ENCODE peak calls at places on chromosome 1, in seven cellular contexts. F is GM12865, A is IMR-90, K is cardiac muscle cell, C is AG04450, L is tibial nerve, Z is fibroblast of lung. X is an unnamed sample.

GRCh38 chr1:43563779-43564616 is 33.3 kb downstream of the PTPRF start:
- DNase-seq in A (no peak), K (peak), C (no peak), L (no peak), F (no peak), Z (no peak), X (no peak)

GRCh38 chr1:114177282-114177681 is 23.6 kb upstream of the SYT6 start:
- DNase-seq in K (no peak), Z (no peak), L (peak), F (no peak), C (no peak), A (no peak), X (no peak)

GRCh38 chr1:43750083-43750482 is 42.7 kb downstream of the ST3GAL3 start:
- DNase-seq in Z (no peak), C (no peak), L (no peak), A (peak), F (no peak), K (no peak), X (no peak)

GRCh38 chr1:8261398-8261762 is 56.5 kb upstream of the SLC45A1 start:
- DNase-seq in K (no peak), C (no peak), Z (no peak), F (no peak), L (no peak), A (no peak), X (no peak)

GRCh38 chr1:235950318-235950717 is 83.6 kb upstream of the LYST start:
- DNase-seq in F (no peak), C (no peak), Z (no peak), L (no peak), K (no peak), A (no peak), X (no peak)

GRCh38 chr1:201191723-201192477 is 1.3 kb downstream of the IGFN1 start:
- DNase-seq in K (peak), Z (peak), A (peak), F (no peak), C (peak), L (no peak), X (no peak)

GRCh38 chr1:2788506-2789163 is 12.9 kb downstream of the TTC34 start:
- DNase-seq in C (no peak), L (no peak), A (no peak), Z (no peak), K (no peak), F (no peak), X (no peak)

GRCh38 chr1:228032041-228032440 is 25.2 kb downstream of the WNT3A start:
- DNase-seq in L (no peak), F (no peak), Z (no peak), A (no peak), C (no peak), K (no peak), X (no peak)

GRCh38 chr1:26327956-26328362 is 10.2 kb downstream of the CD52 start:
- DNase-seq in A (no peak), C (no peak), F (no peak), K (no peak), L (no peak), Z (no peak), X (no peak)

GRCh38 chr1:42935313-42935624 is 23.4 kb downstream of the SLC2A1 start:
- DNase-seq in K (no peak), A (no peak), L (no peak), Z (no peak), F (peak), C (no peak), X (no peak)

GRCh38 chr1:40363721-40364120 is 9.8 kb upstream of the SMAP2 start:
- DNase-seq in A (no peak), Z (no peak), F (peak), K (no peak), L (no peak), C (no peak), X (peak)

GRCh38 chr1:200776949-200777348 is 38.3 kb downstream of the CAMSAP2 start:
- DNase-seq in K (no peak), Z (no peak), L (no peak), F (no peak), C (no peak), A (peak), X (no peak)

GRCh38 chr1:173481195-173481772 is 4.1 kb downstream of the PRDX6 start:
- DNase-seq in Z (no peak), L (no peak), K (no peak), A (no peak), C (no peak), F (no peak), X (no peak)

DNA sequence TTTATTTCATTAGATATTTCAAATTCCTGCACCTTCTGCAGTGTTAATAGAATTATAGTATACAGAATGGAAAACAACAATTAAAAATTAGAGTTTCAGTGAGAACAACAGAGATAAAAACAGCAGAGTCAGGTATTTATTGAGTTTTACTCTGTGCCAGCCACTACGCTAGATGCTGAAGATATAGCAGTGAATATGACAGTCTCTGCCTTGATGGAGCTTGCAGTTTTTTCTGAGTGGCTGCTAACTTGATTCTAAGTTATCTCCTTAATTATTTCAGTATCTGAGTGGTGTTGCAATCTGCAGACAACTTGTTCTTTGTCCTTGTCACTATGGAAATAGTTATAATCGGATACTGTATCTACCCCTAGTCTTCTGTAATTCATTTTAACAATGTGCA is 384.3 kb upstream of the ZRANB2 start:
- DNase-seq in L (no peak), K (no peak), A (no peak), F (no peak), C (no peak), Z (no peak), X (no peak)
- TF ChIP-seq CTCF in L (no peak), K (no peak), A (no peak), F (no peak), C (no peak), Z (no peak), X (no peak)

GRCh38 chr1:67700220-67700619 is 15.2 kb downstream of the GADD45A start:
- DNase-seq in Z (no peak), A (no peak), L (no peak), F (no peak), C (no peak), K (no peak), X (no peak)

GRCh38 chr1:67696708-67697107 is 11.7 kb downstream of the GADD45A start:
- DNase-seq in A (no peak), L (no peak), C (no peak), F (no peak), Z (no peak), K (no peak), X (no peak)

GRCh38 chr1:67701876-67702275 is 16.9 kb downstream of the GADD45A start:
- DNase-seq in F (no peak), K (no peak), L (no peak), C (no peak), Z (no peak), A (no peak), X (no peak)

GRCh38 chr1:67704351-67704750 is 19.4 kb downstream of the GADD45A start:
- DNase-seq in F (no peak), Z (no peak), A (no peak), C (no peak), L (no peak), K (no peak), X (no peak)

DNA sequence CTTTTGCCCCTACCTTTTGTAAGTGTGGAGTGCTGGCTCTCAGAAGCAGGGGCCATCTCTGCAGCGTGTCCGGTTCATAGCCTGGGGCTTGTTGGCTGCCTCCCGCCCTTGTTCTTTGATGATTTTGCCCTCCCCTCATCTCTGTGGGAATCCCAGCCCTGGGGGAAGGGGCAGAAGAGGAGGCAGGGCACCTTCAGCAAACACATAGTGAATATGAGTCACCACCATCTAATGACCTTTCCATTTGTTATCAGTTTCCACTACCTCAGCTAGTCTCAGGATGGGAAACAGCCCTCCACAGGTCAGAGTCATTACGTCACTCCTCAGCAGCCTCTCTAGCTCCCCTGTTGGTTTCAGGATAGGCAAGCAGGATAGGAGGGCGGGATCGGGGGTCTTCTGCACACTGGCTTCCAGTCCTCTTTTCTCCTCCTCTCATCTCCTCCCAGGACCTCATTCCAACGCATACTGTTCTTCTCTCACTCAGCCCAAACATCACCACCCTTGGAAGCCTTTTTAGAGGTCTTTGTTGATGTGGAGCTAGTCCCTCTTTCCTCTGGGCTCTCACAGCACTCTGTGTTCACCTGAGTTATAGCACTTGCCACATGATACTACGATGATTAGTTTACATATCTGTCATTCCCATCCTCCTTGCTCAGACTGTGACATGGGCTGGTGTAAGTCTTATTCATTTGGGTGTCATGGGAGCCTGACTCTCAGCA is 15.8 kb downstream of the GADD45A start:
- DNase-seq in L (no peak), A (peak), F (no peak), Z (peak), K (peak), C (no peak), X (no peak)
- TF ChIP-seq CTCF in L (no peak), A (peak), F (no peak), Z (peak), K (peak), C (peak), X (peak)

GRCh38 chr1:221827307-221827642 is 85.4 kb upstream of the DUSP10 start:
- DNase-seq in C (no peak), F (no peak), K (no peak), L (no peak), A (no peak), Z (no peak), X (no peak)
- TF ChIP-seq CTCF in C (no peak), F (no peak), K (no peak), L (no peak), A (no peak), Z (no peak), X (no peak)

DNA sequence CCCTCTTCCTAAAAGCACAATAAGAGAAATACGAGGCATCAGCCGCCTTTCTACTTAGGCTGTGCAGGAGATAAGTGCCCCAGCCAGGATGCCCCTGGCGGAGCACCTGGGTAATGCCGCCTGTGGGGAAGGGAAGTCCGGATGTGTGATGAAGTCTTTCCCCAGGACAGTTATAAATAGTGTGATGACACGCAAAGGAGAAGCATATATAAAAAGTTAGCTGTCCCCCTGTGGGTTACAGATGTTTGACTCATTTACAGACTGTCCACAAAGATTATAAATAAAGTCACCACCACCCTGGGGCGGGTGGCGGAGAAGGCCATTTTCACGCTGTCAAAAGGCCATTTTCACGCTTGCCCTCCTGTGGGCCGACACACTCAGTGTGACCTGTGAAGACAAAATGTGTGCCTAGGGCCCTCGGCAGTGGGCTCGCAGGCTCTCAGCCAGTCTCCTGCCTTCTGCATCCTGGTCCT is 6.3 kb downstream of the KCNN3 start:
- DNase-seq in K (peak), Z (peak), L (no peak), C (no peak), F (peak), A (peak), X (peak)
- TF ChIP-seq CTCF in K (peak), Z (peak), L (peak), C (peak), F (peak), A (peak), X (peak)

GRCh38 chr1:12314328-12314903 is 84.6 kb downstream of the VPS13D start:
- DNase-seq in A (peak), C (no peak), K (peak), Z (peak), L (no peak), F (no peak), X (peak)
- TF ChIP-seq CTCF in A (peak), C (peak), K (peak), Z (peak), L (peak), F (peak), X (peak)

DNA sequence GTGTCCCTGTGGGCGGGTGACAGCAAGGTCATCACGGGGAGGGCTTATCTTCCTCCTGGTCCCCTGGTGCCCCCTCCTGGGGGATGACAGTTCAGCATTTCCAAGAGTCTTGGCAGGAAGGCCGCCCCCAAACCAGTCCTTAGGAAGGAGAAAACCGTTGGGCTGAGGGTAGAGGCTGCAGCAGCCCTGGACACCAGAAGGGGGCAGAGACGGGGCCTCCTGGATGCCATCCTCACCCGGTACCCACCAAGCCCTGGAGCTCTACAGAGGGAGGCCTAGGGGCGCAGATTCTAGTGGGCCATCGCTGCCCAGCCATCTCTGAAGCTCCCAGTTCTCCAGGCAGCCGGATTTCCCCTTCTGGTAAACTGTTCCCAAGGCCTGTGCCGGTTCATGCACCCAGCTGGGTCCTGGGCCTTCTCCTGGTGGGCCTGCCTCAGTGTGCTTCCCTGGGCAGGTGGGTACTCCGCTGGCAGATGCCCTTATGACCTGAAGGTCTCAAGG is 14.8 kb upstream of the ZNF669 start:
- DNase-seq in C (no peak), K (peak), Z (peak), F (peak), L (no peak), A (no peak), X (no peak)
- TF ChIP-seq CTCF in C (peak), K (peak), Z (peak), F (no peak), L (no peak), A (peak), X (no peak)

DNA sequence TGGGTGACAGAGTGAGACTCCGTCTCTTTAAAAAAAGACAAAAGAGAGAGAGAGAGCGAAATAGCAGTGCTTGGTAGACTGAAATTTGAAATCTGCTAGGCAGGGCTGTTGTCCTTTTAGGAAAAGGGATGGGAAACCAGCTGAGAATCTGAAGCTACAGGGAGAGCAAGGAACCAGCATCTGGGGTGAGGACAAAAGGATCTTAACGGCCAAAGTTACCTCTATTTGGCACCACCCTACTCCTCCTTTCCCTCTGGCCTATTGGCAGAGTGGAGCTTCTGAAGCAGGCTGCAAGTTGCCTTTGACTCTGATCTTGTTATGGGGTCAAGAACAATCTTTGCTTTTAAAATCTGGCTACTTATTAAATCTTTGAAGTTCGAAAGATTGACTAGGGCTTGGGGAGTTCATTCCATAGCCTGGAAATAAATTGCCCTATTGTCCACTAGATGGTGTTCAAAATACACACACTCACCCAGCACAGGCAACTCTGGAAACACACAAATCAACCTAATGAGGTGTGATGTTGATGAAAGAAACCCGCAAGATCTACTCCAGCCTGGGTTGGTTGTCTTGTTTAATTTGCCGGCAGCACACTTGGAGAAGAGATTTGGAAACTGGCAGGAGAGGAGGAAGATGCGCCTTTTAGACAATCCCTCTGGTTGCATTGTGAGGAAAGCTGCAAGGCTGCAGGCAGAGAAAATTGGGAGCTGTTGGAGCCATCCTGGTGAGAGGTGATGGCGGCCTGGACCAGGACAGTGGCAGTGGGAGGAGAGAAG is 16.5 kb upstream of the PARP1 start:
- DNase-seq in K (peak), A (peak), L (no peak), Z (peak), F (peak), C (no peak), X (peak)
- TF ChIP-seq CTCF in K (peak), A (peak), L (peak), Z (peak), F (peak), C (peak), X (peak)

DNA sequence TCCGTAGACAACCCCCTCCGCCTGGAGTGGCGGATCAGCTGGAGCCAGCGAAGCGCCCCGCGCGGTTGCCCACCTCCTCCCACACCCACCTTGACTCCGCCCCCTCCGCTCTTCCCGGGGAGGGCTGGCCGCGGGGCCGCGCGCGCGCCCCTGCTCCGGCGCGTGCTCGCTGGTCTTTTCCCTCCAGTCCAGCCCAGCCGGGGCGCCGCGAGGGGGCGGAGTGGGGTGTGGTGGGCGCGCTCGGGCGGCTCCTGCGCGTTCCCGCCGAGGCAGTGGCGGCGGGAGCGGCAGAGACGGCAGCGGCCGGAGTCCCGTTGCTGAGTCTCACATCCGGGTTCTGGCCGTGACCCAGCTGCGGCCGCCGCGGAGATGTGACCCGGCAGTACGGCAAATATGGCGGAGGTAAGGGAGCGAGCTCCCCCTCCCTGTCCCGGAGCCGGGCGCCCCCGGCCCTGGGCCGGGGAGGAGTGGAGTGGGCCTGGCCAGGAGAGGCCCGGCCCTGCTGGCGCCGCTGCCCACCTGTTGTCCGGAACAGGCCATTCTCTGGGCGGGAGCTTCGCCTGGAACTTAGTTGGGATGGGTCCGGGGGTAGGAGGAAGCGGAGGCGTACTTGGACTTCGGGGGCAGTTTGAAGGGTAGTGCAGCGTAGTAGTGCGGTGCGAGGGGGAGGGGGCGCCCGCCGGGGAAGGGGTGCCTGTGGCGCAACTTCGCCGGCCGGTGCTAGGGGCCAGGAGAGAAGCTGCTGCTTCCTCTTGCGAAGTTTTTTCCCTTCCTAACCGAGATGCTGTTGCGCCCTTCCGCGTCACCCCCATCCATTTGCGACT is 5.4 kb downstream of the MIER1 start:
- DNase-seq in A (peak), F (peak), L (peak), Z (peak), C (peak), K (peak), X (peak)
- TF ChIP-seq CTCF in A (peak), F (peak), L (peak), Z (no peak), C (peak), K (peak), X (peak)

GRCh38 chr1:205974712-205975111 is 28.5 kb downstream of the RAB7B start:
- DNase-seq in C (no peak), Z (no peak), L (no peak), K (no peak), A (no peak), F (no peak), X (no peak)

GRCh38 chr1:205972081-205972480 is 28.8 kb upstream of the SLC26A9 start:
- DNase-seq in A (no peak), K (no peak), L (no peak), C (no peak), Z (no peak), F (no peak), X (no peak)

GRCh38 chr1:205972491-205973168 is 29.4 kb upstream of the SLC26A9 start:
- DNase-seq in A (no peak), F (no peak), K (no peak), Z (peak), L (no peak), C (no peak), X (no peak)

GRCh38 chr1:205975387-205975998 is 27.7 kb downstream of the RAB7B start:
- DNase-seq in F (no peak), L (no peak), Z (no peak), A (no peak), K (no peak), C (no peak), X (no peak)

DNA sequence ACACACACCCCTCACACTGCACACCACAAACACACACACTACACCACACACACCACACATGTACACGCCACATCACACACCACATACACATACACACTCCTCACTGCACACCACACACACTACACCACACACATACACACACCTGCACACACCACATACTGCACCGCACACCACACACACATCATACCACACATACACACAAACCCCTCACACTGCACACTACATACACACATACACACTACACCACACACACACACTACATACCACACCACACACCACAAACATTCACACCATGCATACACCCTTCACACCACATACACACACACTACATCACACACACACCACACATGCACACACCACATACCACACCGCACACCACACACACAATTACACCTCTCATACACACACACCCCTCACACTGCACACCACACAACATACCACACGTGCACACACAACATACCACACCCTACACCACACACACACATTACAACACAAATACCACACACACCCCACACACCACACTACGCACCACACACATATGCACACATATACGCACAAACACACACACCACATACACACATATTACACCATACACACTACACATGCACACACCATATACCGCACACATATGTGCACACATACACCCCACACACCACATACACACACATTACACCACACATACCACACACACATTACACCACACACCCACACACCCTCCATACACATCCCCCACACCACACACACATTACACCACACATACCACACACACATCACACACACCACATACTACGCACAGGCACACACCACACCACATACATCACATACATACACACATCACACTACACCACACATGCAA is 29.6 kb downstream of the RAB7B start:
- DNase-seq in Z (no peak), K (no peak), L (no peak), F (no peak), C (no peak), A (no peak), X (no peak)
- TF ChIP-seq CTCF in Z (no peak), K (no peak), L (no peak), F (no peak), C (no peak), A (no peak), X (no peak)

X was measured in GM13977.